ENCODE peak calls at places on chromosomes 12 and 14, in four cellular contexts. One of them, this sample, is unnamed.

GRCh38 chr14:53149656-53150319 is 3.3 kb downstream of the DDHD1 start:
- DNase-seq in heart left ventricle: no peak
- DNase-seq in spleen: no peak
- DNase-seq in upper lobe of left lung: no peak
- DNase-seq in this sample: no peak

GRCh38 chr14:96136361-96136760 is 68.3 kb upstream of the BDKRB2 start:
- DNase-seq in spleen: no peak
- DNase-seq in heart left ventricle: no peak
- DNase-seq in upper lobe of left lung: no peak
- DNase-seq in this sample: no peak

GRCh38 chr14:68638056-68638816 is 154.6 kb downstream of the ZFP36L1 start:
- DNase-seq in upper lobe of left lung: no peak
- DNase-seq in heart left ventricle: no peak
- DNase-seq in spleen: peak
- DNase-seq in this sample: no peak

GRCh38 chr12:179885-180284 is 34.1 kb downstream of the SLC6A12 start:
- DNase-seq in heart left ventricle: no peak
- DNase-seq in upper lobe of left lung: no peak
- DNase-seq in spleen: no peak
- DNase-seq in this sample: no peak

GRCh38 chr12:113413488-113413939 is 8.7 kb upstream of the SDSL start:
- DNase-seq in spleen: no peak
- DNase-seq in heart left ventricle: no peak
- DNase-seq in upper lobe of left lung: peak
- DNase-seq in this sample: no peak

GRCh38 chr14:94823556-94824341 is 53.8 kb upstream of the GSC start:
- DNase-seq in upper lobe of left lung: no peak
- DNase-seq in spleen: no peak
- DNase-seq in heart left ventricle: no peak
- DNase-seq in this sample: peak

GRCh38 chr14:60861545-60862147 is 119.2 kb downstream of the TRMT5 start:
- DNase-seq in upper lobe of left lung: no peak
- DNase-seq in heart left ventricle: no peak
- DNase-seq in spleen: no peak
- DNase-seq in this sample: no peak

GRCh38 chr14:78152246-78153068 is 17.7 kb upstream of the NRXN3 start:
- DNase-seq in spleen: no peak
- DNase-seq in upper lobe of left lung: no peak
- DNase-seq in heart left ventricle: no peak
- DNase-seq in this sample: no peak

GRCh38 chr14:64508215-64508776 is 3.7 kb downstream of the ZBTB1 start:
- DNase-seq in heart left ventricle: no peak
- DNase-seq in upper lobe of left lung: no peak
- DNase-seq in spleen: no peak
- DNase-seq in this sample: no peak

GRCh38 chr12:90959538-90960139 is 4.7 kb upstream of the CCER1 start:
- DNase-seq in spleen: no peak
- DNase-seq in heart left ventricle: no peak
- DNase-seq in upper lobe of left lung: no peak
- DNase-seq in this sample: no peak

GRCh38 chr14:103444837-103445524 is 59.8 kb downstream of the MARK3 start:
- DNase-seq in heart left ventricle: no peak
- DNase-seq in upper lobe of left lung: no peak
- DNase-seq in spleen: no peak
- DNase-seq in this sample: no peak

GRCh38 chr14:68695326-68695768 is 97.5 kb downstream of the ZFP36L1 start:
- DNase-seq in heart left ventricle: no peak
- DNase-seq in spleen: no peak
- DNase-seq in upper lobe of left lung: peak
- DNase-seq in this sample: peak

GRCh38 chr12:70436836-70437235 is 70.7 kb downstream of the KCNMB4 start:
- DNase-seq in heart left ventricle: no peak
- DNase-seq in upper lobe of left lung: no peak
- DNase-seq in spleen: no peak
- DNase-seq in this sample: no peak

GRCh38 chr14:32593290-32593942 is 264.3 kb downstream of the AKAP6 start:
- DNase-seq in upper lobe of left lung: no peak
- DNase-seq in spleen: no peak
- DNase-seq in heart left ventricle: no peak
- DNase-seq in this sample: peak

GRCh38 chr12:18284461-18284860 is 23.1 kb downstream of the PIK3C2G start:
- DNase-seq in spleen: no peak
- DNase-seq in heart left ventricle: no peak
- DNase-seq in upper lobe of left lung: no peak
- DNase-seq in this sample: no peak

GRCh38 chr14:58899317-58899713 is 261.6 kb downstream of the DACT1 start:
- DNase-seq in upper lobe of left lung: no peak
- DNase-seq in spleen: no peak
- DNase-seq in heart left ventricle: no peak
- DNase-seq in this sample: no peak

GRCh38 chr12:109773384-109774011 is 59.7 kb downstream of the TRPV4 start:
- DNase-seq in spleen: peak
- DNase-seq in heart left ventricle: no peak
- DNase-seq in upper lobe of left lung: no peak
- DNase-seq in this sample: no peak

GRCh38 chr14:81459421-81459820 is 59.3 kb upstream of the STON2 start:
- DNase-seq in spleen: no peak
- DNase-seq in heart left ventricle: no peak
- DNase-seq in upper lobe of left lung: no peak
- DNase-seq in this sample: no peak

GRCh38 chr14:78902010-78902623 is 731.9 kb downstream of the NRXN3 start:
- DNase-seq in heart left ventricle: no peak
- DNase-seq in spleen: no peak
- DNase-seq in upper lobe of left lung: peak
- DNase-seq in this sample: peak

GRCh38 chr12:67471810-67472209 is 176.7 kb upstream of the DYRK2 start:
- DNase-seq in heart left ventricle: no peak
- DNase-seq in upper lobe of left lung: no peak
- DNase-seq in spleen: no peak
- DNase-seq in this sample: no peak

GRCh38 chr14:68610251-68610793 is 182.5 kb downstream of the ZFP36L1 start:
- DNase-seq in spleen: no peak
- DNase-seq in heart left ventricle: no peak
- DNase-seq in upper lobe of left lung: no peak
- DNase-seq in this sample: no peak

GRCh38 chr12:4153343-4153892 is 120.1 kb upstream of the CCND2 start:
- DNase-seq in upper lobe of left lung: peak
- DNase-seq in spleen: peak
- DNase-seq in heart left ventricle: no peak
- DNase-seq in this sample: no peak

GRCh38 chr12:103301642-103302620 is 193.8 kb downstream of the C12orf42 start:
- DNase-seq in spleen: no peak
- DNase-seq in upper lobe of left lung: no peak
- DNase-seq in heart left ventricle: no peak
- DNase-seq in this sample: no peak

DNA sequence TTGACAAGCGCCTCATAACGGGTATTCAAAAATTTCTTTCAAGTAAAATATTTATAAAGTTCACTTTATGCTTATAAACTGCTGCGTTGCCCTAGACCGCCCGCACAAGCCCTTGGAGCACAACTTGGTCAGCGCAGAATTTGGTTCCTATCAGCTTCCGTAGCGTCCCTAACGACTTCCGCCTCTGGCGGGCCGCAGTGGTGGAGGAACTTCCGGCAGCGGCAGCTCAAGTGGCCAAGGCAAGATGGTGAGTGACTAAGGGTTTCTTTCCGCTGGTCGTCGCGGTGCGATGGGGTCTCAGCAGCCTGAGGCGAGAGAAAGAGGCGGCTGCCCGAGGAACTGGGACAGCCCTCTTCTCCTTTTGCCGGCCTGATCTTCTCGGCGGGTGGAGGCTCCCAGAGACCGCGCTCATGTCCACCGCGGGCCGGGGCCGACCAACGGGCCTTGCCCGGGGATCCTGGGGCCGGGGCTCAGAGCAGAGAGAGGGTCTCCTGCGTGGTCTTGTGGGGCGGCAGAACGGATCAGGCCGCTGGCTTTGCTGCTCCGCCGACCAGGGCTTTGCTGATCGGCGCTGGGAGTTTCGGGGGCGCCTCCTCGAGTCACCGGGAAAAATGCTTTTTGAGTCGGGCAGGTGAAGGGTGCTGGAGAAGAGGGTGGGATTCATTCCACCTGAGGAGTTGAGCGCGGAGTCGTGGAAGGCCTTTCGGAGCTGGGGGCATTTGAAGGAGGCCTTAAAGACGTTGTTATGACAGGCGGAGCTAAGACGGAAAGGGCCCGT is at the start of gene PSMC1:
- DNase-seq in spleen: peak
- DNase-seq in upper lobe of left lung: peak
- DNase-seq in heart left ventricle: peak
- DNase-seq in this sample: peak
- TF ChIP-seq POLR2A in spleen: no peak
- TF ChIP-seq POLR2A in upper lobe of left lung: no peak
- TF ChIP-seq POLR2A in heart left ventricle: peak
- TF ChIP-seq POLR2A in this sample: peak

GRCh38 chr12:19957578-19957977 is 410.8 kb upstream of the PDE3A start:
- DNase-seq in spleen: no peak
- DNase-seq in heart left ventricle: no peak
- DNase-seq in upper lobe of left lung: no peak
- DNase-seq in this sample: no peak
- TF ChIP-seq POLR2A in spleen: no peak
- TF ChIP-seq POLR2A in heart left ventricle: no peak
- TF ChIP-seq POLR2A in upper lobe of left lung: no peak
- TF ChIP-seq POLR2A in this sample: no peak

GRCh38 chr14:105022276-105022670 is 1.4 kb upstream of the CDCA4 start:
- DNase-seq in upper lobe of left lung: no peak
- DNase-seq in heart left ventricle: no peak
- DNase-seq in spleen: no peak
- DNase-seq in this sample: no peak

GRCh38 chr14:105021656-105022275 is 883 bp upstream of the CDCA4 start:
- DNase-seq in upper lobe of left lung: peak
- DNase-seq in heart left ventricle: no peak
- DNase-seq in spleen: peak
- DNase-seq in this sample: no peak

GRCh38 chr14:105019861-105020814 is 745 bp downstream of the CDCA4 start:
- DNase-seq in heart left ventricle: no peak
- DNase-seq in upper lobe of left lung: peak
- DNase-seq in spleen: peak
- DNase-seq in this sample: no peak

GRCh38 chr14:105023144-105023543 is 2.3 kb upstream of the CDCA4 start:
- DNase-seq in upper lobe of left lung: no peak
- DNase-seq in spleen: no peak
- DNase-seq in heart left ventricle: no peak
- DNase-seq in this sample: no peak

GRCh38 chr14:105020815-105021655 is at the start of gene CDCA4:
- DNase-seq in upper lobe of left lung: peak
- DNase-seq in spleen: peak
- DNase-seq in heart left ventricle: peak
- DNase-seq in this sample: peak
- TF ChIP-seq POLR2A in upper lobe of left lung: no peak
- TF ChIP-seq POLR2A in spleen: no peak
- TF ChIP-seq POLR2A in heart left ventricle: peak
- TF ChIP-seq POLR2A in this sample: peak

DNA sequence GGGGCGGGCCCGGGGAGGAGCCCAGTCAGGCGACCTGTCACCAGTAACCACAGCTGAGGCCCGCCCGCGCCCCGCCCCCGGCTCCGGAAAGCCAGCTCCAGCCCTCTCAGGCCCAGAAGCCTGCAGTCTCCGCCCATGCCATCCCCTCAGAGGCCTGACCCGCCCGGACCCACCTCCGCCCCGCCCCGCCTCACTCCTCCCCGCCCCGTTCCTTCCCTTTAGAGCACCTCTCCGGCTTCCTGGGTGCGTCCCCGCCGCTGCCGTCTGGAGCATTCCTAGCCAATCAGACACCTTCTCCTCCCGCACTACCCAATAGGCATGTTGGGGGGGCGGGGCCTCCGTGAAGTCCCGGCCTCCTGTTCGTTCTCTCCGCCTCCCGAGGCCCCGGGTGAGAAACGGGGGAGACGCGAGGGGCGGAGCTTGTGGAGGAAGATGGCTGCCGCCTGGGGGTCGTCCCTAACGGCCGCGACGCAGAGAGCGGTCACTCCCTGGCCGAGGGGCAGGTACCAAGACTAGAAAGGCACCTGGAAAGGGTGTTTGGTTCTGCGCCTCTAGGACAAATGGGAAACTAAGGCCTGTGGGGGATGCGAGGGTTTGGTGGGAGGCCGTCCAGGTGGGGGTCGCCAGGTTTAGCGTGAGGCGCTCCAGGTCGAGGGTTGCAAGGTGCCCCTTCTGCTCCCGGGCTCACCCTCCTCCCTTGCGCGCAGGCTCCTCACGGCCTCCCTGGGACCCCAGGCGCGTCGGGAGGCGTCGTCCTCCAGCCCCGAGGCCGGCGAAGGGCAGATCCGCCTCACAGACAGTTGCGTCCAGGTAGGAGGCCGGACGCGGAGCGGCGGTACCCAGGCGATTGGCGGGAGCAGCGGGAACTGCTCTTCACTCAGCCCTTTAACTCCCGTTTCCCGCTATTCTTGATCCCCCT is at the start of gene ISCA2:
- DNase-seq in heart left ventricle: peak
- DNase-seq in upper lobe of left lung: peak
- DNase-seq in spleen: peak
- DNase-seq in this sample: peak
- TF ChIP-seq POLR2A in heart left ventricle: peak
- TF ChIP-seq POLR2A in upper lobe of left lung: no peak
- TF ChIP-seq POLR2A in spleen: no peak
- TF ChIP-seq POLR2A in this sample: peak

DNA sequence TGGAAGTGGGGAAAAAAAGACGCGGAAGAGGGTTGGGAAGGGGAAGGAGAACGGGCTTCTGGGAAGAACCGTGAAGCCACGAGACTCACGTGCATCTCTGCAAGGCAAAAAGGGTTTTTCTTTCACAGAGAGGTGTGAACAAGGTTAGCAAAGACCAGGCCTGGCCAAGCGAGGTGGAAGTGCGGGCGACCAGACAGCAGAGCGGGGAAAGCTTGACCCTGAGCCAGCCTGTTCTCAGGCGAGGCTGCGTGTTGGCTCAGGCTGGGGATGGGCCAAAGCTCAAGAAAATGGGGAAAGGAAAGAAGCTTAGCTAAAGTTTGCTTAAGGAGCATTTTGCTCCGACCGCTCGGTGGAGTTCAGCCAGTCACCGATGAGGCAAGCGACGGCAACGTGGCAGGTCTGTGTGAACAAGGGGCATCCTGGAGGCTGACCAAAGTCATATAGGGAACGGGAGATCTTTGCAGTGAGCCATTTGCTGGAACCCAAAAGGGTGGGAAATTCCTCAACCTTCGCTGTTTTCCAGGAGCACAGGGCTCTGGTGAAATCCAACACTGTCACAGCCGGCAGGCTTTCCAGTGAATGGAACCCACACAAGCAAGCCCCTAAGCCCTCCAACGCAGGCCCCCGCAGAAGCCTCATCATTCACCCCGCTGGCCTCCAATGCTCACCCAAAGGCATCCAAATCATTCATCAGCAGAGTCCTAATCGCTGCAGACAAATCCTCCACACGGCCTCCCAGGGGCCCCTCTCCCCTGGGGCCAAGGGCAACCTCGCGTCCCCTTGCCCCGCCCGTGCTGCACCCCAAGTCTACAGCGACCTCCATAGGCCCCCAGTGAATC is 793 bp downstream of the ZNF605 start:
- DNase-seq in upper lobe of left lung: peak
- DNase-seq in spleen: peak
- DNase-seq in heart left ventricle: peak
- DNase-seq in this sample: peak
- TF ChIP-seq POLR2A in upper lobe of left lung: no peak
- TF ChIP-seq POLR2A in spleen: no peak
- TF ChIP-seq POLR2A in heart left ventricle: no peak
- TF ChIP-seq POLR2A in this sample: no peak

GRCh38 chr12:48350249-48351021 is at the start of gene ZNF641:
- DNase-seq in upper lobe of left lung: peak
- DNase-seq in heart left ventricle: peak
- DNase-seq in spleen: peak
- DNase-seq in this sample: peak
- TF ChIP-seq POLR2A in upper lobe of left lung: no peak
- TF ChIP-seq POLR2A in heart left ventricle: peak
- TF ChIP-seq POLR2A in spleen: no peak
- TF ChIP-seq POLR2A in this sample: no peak